ENCODE peak calls at places on chromosomes 11 and 22, in seven cellular contexts. U is naive thymus-derived CD8-positive, alpha-beta T cell; B is ACHN; J is A172; H is activated T-helper 1 cell treated with anti-CD3 and anti-CD28 coated beads, Interleukin-2, amount 50 U/mL, for 16 hours; G is CD4-positive, alpha-beta memory T cell; Y is BJ. Q is an unnamed sample.

GRCh38 chr11:15967966-15968365 is 388.4 kb downstream of the SOX6 start:
- DNase-seq in U (no peak), B (no peak), J (peak; percentile 16), H (no peak), G (no peak), Y (no peak), Q (no peak)

GRCh38 chr11:67119577-67120391 is 721 bp downstream of the KDM2A start:
- DNase-seq in U (no peak), B (peak; percentile 46), J (peak; percentile 40), H (no peak), G (peak; percentile 23), Y (no peak), Q (no peak)

GRCh38 chr22:29670615-29671014 is 49.2 kb upstream of the CABP7 start:
- DNase-seq in U (no peak), B (no peak), J (no peak), H (no peak), G (no peak), Y (no peak), Q (no peak)

GRCh38 chr11:103013426-103013825 is 57.9 kb upstream of the MMP13 start:
- DNase-seq in U (no peak), B (no peak), J (no peak), H (no peak), G (no peak), Y (no peak), Q (no peak)

GRCh38 chr22:31577711-31578110 is 81.4 kb downstream of the SFI1 start:
- DNase-seq in U (no peak), B (no peak), J (no peak), H (no peak), G (no peak), Y (no peak), Q (no peak)

GRCh38 chr11:126345283-126345682 is 10.2 kb upstream of the ST3GAL4 start:
- DNase-seq in U (no peak), B (no peak), J (no peak), H (no peak), G (no peak), Y (no peak), Q (no peak)

GRCh38 chr11:22640862-22641261 is 15.2 kb upstream of the FANCF start:
- DNase-seq in U (no peak), B (no peak), J (no peak), H (no peak), G (no peak), Y (no peak), Q (no peak)

GRCh38 chr11:19368726-19369364 is 128.1 kb upstream of the E2F8 start:
- DNase-seq in U (no peak), B (no peak), J (no peak), H (no peak), G (no peak), Y (no peak), Q (no peak)

GRCh38 chr11:16843307-16843706 is 104.9 kb downstream of the C11orf58 start:
- DNase-seq in U (no peak), B (no peak), J (no peak), H (no peak), G (no peak), Y (no peak), Q (no peak)

GRCh38 chr22:38792833-38793232 is 1.1 kb downstream of the DNAL4 start:
- DNase-seq in U (no peak), B (no peak), J (peak; percentile 10), H (no peak), G (no peak), Y (no peak), Q (no peak)

Q was measured in SIG-M5.